ENCODE peak calls at places on chromosome 13, in eight cellular contexts. One of them, this sample, is unnamed.

GRCh38 chr13:110509478-110509926 is 52.0 kb downstream of the RAB20 start:
- DNase-seq in dorsolateral prefrontal cortex: no peak
- DNase-seq in cardiac fibroblast: no peak
- DNase-seq in CD8-positive, alpha-beta T cell: no peak
- DNase-seq in Caco-2: no peak
- DNase-seq in HL-60: no peak
- DNase-seq in Peyer's patch: no peak
- DNase-seq in ovary: no peak
- DNase-seq in this sample: no peak

GRCh38 chr13:23510544-23510916 is 59.7 kb upstream of the TNFRSF19 start:
- DNase-seq in Caco-2: no peak
- DNase-seq in dorsolateral prefrontal cortex: no peak
- DNase-seq in ovary: no peak
- DNase-seq in cardiac fibroblast: peak
- DNase-seq in CD8-positive, alpha-beta T cell: no peak
- DNase-seq in HL-60: no peak
- DNase-seq in Peyer's patch: no peak
- DNase-seq in this sample: peak

GRCh38 chr13:40522234-40522633 is 144.2 kb downstream of the FOXO1 start:
- DNase-seq in HL-60: no peak
- DNase-seq in cardiac fibroblast: no peak
- DNase-seq in CD8-positive, alpha-beta T cell: no peak
- DNase-seq in Peyer's patch: no peak
- DNase-seq in dorsolateral prefrontal cortex: no peak
- DNase-seq in Caco-2: no peak
- DNase-seq in ovary: no peak
- DNase-seq in this sample: no peak

GRCh38 chr13:109602356-109602755 is 184.0 kb downstream of the IRS2 start:
- DNase-seq in CD8-positive, alpha-beta T cell: no peak
- DNase-seq in dorsolateral prefrontal cortex: no peak
- DNase-seq in Caco-2: no peak
- DNase-seq in cardiac fibroblast: no peak
- DNase-seq in Peyer's patch: no peak
- DNase-seq in ovary: no peak
- DNase-seq in HL-60: no peak
- DNase-seq in this sample: peak

GRCh38 chr13:79811170-79811569 is 330.2 kb downstream of the NDFIP2 start:
- DNase-seq in CD8-positive, alpha-beta T cell: no peak
- DNase-seq in ovary: no peak
- DNase-seq in Caco-2: no peak
- DNase-seq in dorsolateral prefrontal cortex: no peak
- DNase-seq in Peyer's patch: no peak
- DNase-seq in HL-60: no peak
- DNase-seq in cardiac fibroblast: no peak
- DNase-seq in this sample: no peak

GRCh38 chr13:46660859-46661258 is 107.9 kb downstream of the LRCH1 start:
- DNase-seq in Peyer's patch: no peak
- DNase-seq in HL-60: no peak
- DNase-seq in CD8-positive, alpha-beta T cell: no peak
- DNase-seq in ovary: no peak
- DNase-seq in Caco-2: no peak
- DNase-seq in cardiac fibroblast: no peak
- DNase-seq in dorsolateral prefrontal cortex: no peak
- DNase-seq in this sample: no peak

GRCh38 chr13:113413898-113414282 is 39.4 kb downstream of the ADPRHL1 start:
- DNase-seq in ovary: no peak
- DNase-seq in Caco-2: no peak
- DNase-seq in dorsolateral prefrontal cortex: no peak
- DNase-seq in HL-60: no peak
- DNase-seq in CD8-positive, alpha-beta T cell: no peak
- DNase-seq in cardiac fibroblast: peak
- DNase-seq in Peyer's patch: no peak
- DNase-seq in this sample: no peak

GRCh38 chr13:99256709-99257108 is 1.5 kb downstream of the GPR18 start:
- DNase-seq in dorsolateral prefrontal cortex: no peak
- DNase-seq in Peyer's patch: no peak
- DNase-seq in cardiac fibroblast: peak
- DNase-seq in ovary: no peak
- DNase-seq in CD8-positive, alpha-beta T cell: no peak
- DNase-seq in Caco-2: no peak
- DNase-seq in HL-60: peak
- DNase-seq in this sample: no peak

GRCh38 chr13:70178346-70178745 is 70.1 kb upstream of the KLHL1 start:
- DNase-seq in dorsolateral prefrontal cortex: no peak
- DNase-seq in cardiac fibroblast: no peak
- DNase-seq in HL-60: no peak
- DNase-seq in Caco-2: no peak
- DNase-seq in CD8-positive, alpha-beta T cell: no peak
- DNase-seq in ovary: no peak
- DNase-seq in Peyer's patch: no peak
- DNase-seq in this sample: no peak

GRCh38 chr13:59459972-59460371 is 703.8 kb downstream of the DIAPH3 start:
- DNase-seq in HL-60: no peak
- DNase-seq in Caco-2: no peak
- DNase-seq in ovary: no peak
- DNase-seq in dorsolateral prefrontal cortex: no peak
- DNase-seq in Peyer's patch: no peak
- DNase-seq in CD8-positive, alpha-beta T cell: no peak
- DNase-seq in cardiac fibroblast: peak
- DNase-seq in this sample: no peak
- TF ChIP-seq CTCF in HL-60: no peak
- TF ChIP-seq CTCF in Caco-2: no peak
- TF ChIP-seq CTCF in ovary: no peak
- TF ChIP-seq CTCF in dorsolateral prefrontal cortex: no peak
- TF ChIP-seq CTCF in Peyer's patch: no peak
- TF ChIP-seq CTCF in CD8-positive, alpha-beta T cell: no peak
- TF ChIP-seq CTCF in cardiac fibroblast: no peak
- TF ChIP-seq CTCF in this sample: no peak

GRCh38 chr13:47813683-47814082 is 187.4 kb downstream of the SUCLA2 start:
- DNase-seq in ovary: no peak
- DNase-seq in CD8-positive, alpha-beta T cell: no peak
- DNase-seq in Caco-2: no peak
- DNase-seq in cardiac fibroblast: no peak
- DNase-seq in Peyer's patch: no peak
- DNase-seq in dorsolateral prefrontal cortex: no peak
- DNase-seq in HL-60: no peak
- DNase-seq in this sample: no peak

GRCh38 chr13:47809411-47809810 is 191.7 kb downstream of the SUCLA2 start:
- DNase-seq in Peyer's patch: no peak
- DNase-seq in CD8-positive, alpha-beta T cell: no peak
- DNase-seq in dorsolateral prefrontal cortex: no peak
- DNase-seq in Caco-2: peak
- DNase-seq in ovary: no peak
- DNase-seq in cardiac fibroblast: no peak
- DNase-seq in HL-60: no peak
- DNase-seq in this sample: no peak
- TF ChIP-seq CTCF in Peyer's patch: no peak
- TF ChIP-seq CTCF in CD8-positive, alpha-beta T cell: no peak
- TF ChIP-seq CTCF in dorsolateral prefrontal cortex: no peak
- TF ChIP-seq CTCF in Caco-2: no peak
- TF ChIP-seq CTCF in ovary: no peak
- TF ChIP-seq CTCF in cardiac fibroblast: no peak
- TF ChIP-seq CTCF in HL-60: no peak
- TF ChIP-seq CTCF in this sample: no peak

DNA sequence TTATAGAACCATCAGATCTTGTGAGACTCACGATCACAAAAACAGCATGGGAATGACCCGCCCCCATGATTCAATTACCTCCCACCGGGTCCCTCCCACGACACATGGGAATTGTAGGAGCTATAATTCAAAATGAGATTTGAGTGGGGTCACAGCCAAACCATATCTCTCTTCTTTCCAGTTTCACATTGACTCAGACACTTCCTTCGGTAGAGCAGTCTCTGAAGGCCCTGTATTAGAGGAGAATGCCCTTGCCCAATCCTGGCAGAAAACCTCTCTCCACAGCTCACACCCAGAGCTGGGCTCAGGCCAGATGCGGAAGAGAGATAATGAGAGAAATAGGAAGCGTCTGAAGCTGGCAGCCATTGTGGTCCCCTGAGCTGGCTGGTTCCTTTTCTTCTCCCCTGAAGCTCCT is 72.4 kb upstream of the CLDN10 start:
- DNase-seq in ovary: no peak
- DNase-seq in HL-60: peak
- DNase-seq in CD8-positive, alpha-beta T cell: no peak
- DNase-seq in dorsolateral prefrontal cortex: no peak
- DNase-seq in cardiac fibroblast: no peak
- DNase-seq in Caco-2: no peak
- DNase-seq in Peyer's patch: no peak
- DNase-seq in this sample: peak
- TF ChIP-seq CTCF in ovary: no peak
- TF ChIP-seq CTCF in HL-60: no peak
- TF ChIP-seq CTCF in CD8-positive, alpha-beta T cell: no peak
- TF ChIP-seq CTCF in dorsolateral prefrontal cortex: no peak
- TF ChIP-seq CTCF in cardiac fibroblast: no peak
- TF ChIP-seq CTCF in Caco-2: no peak
- TF ChIP-seq CTCF in Peyer's patch: no peak
- TF ChIP-seq CTCF in this sample: no peak

GRCh38 chr13:103287659-103288058 is 221.4 kb upstream of the SLC10A2 start:
- DNase-seq in ovary: no peak
- DNase-seq in CD8-positive, alpha-beta T cell: no peak
- DNase-seq in Peyer's patch: no peak
- DNase-seq in cardiac fibroblast: peak
- DNase-seq in Caco-2: no peak
- DNase-seq in HL-60: no peak
- DNase-seq in dorsolateral prefrontal cortex: no peak
- DNase-seq in this sample: no peak

GRCh38 chr13:103277959-103278673 is 211.9 kb upstream of the SLC10A2 start:
- DNase-seq in HL-60: no peak
- DNase-seq in Caco-2: no peak
- DNase-seq in CD8-positive, alpha-beta T cell: no peak
- DNase-seq in Peyer's patch: no peak
- DNase-seq in cardiac fibroblast: no peak
- DNase-seq in dorsolateral prefrontal cortex: no peak
- DNase-seq in ovary: no peak
- DNase-seq in this sample: no peak

GRCh38 chr13:103288114-103288513 is 221.9 kb upstream of the SLC10A2 start:
- DNase-seq in HL-60: no peak
- DNase-seq in Peyer's patch: no peak
- DNase-seq in cardiac fibroblast: peak
- DNase-seq in ovary: no peak
- DNase-seq in CD8-positive, alpha-beta T cell: no peak
- DNase-seq in dorsolateral prefrontal cortex: no peak
- DNase-seq in Caco-2: no peak
- DNase-seq in this sample: no peak

GRCh38 chr13:103283451-103283820 is 217.2 kb upstream of the SLC10A2 start:
- DNase-seq in dorsolateral prefrontal cortex: no peak
- DNase-seq in Caco-2: no peak
- DNase-seq in Peyer's patch: no peak
- DNase-seq in CD8-positive, alpha-beta T cell: no peak
- DNase-seq in HL-60: no peak
- DNase-seq in cardiac fibroblast: no peak
- DNase-seq in ovary: no peak
- DNase-seq in this sample: no peak

DNA sequence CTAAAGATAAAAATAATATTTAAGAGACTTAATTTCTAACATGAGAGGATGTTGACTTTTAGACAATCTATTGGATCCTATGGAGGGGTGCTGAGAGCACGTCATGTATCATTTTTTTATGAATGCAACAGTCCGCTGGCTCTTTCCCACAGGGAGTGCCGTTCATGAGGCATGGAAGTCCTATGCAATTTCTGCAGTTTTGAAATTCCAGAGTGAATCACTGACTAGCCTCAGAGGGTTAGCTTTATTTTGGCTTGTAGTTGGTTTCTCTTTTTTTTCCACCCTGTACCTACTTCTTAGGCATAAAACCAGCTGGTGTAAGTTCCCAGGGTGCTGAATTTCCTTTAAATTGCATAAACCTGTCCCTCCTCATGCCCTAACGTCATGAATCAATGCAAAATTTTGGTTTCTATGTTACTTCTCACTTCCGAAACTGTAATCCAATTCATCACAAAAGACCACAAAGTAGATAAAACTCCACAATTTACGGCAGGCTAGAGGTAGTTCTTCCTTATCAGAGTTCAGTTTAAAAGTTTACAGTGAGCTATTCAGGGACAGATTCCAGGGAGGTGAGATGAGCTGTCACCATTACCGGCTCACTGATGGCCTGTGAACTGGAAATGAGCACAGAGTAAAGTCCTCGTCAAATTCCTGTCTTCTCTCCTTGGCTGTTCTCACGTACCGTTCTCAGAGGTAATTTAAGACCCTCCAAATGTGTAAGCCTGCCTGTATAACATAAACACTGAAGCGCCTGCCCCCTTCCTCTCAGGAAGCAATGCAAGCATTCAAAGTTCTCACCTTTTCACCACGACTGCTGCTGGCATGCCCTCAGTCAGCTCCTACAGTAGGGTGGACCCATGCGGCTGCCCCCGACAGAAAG is 216.6 kb upstream of the SLC10A2 start:
- DNase-seq in Caco-2: no peak
- DNase-seq in cardiac fibroblast: peak
- DNase-seq in dorsolateral prefrontal cortex: no peak
- DNase-seq in HL-60: no peak
- DNase-seq in CD8-positive, alpha-beta T cell: no peak
- DNase-seq in Peyer's patch: no peak
- DNase-seq in ovary: no peak
- DNase-seq in this sample: peak
- TF ChIP-seq CTCF in Caco-2: no peak
- TF ChIP-seq CTCF in cardiac fibroblast: no peak
- TF ChIP-seq CTCF in dorsolateral prefrontal cortex: no peak
- TF ChIP-seq CTCF in HL-60: no peak
- TF ChIP-seq CTCF in CD8-positive, alpha-beta T cell: no peak
- TF ChIP-seq CTCF in Peyer's patch: no peak
- TF ChIP-seq CTCF in ovary: no peak
- TF ChIP-seq CTCF in this sample: no peak

GRCh38 chr13:44989071-44989889 is at the start of the genes GPALPP1 and NUFIP1:
- DNase-seq in CD8-positive, alpha-beta T cell: peak
- DNase-seq in Peyer's patch: peak
- DNase-seq in ovary: peak
- DNase-seq in dorsolateral prefrontal cortex: peak
- DNase-seq in cardiac fibroblast: peak
- DNase-seq in HL-60: peak
- DNase-seq in Caco-2: peak
- DNase-seq in this sample: peak
- TF ChIP-seq CTCF in CD8-positive, alpha-beta T cell: no peak
- TF ChIP-seq CTCF in Peyer's patch: no peak
- TF ChIP-seq CTCF in ovary: no peak
- TF ChIP-seq CTCF in dorsolateral prefrontal cortex: peak
- TF ChIP-seq CTCF in cardiac fibroblast: no peak
- TF ChIP-seq CTCF in HL-60: no peak
- TF ChIP-seq CTCF in Caco-2: no peak
- TF ChIP-seq CTCF in this sample: peak

GRCh38 chr13:60329221-60329983 is 67.6 kb upstream of the TDRD3 start:
- DNase-seq in HL-60: peak
- DNase-seq in cardiac fibroblast: peak
- DNase-seq in CD8-positive, alpha-beta T cell: no peak
- DNase-seq in Caco-2: peak
- DNase-seq in dorsolateral prefrontal cortex: no peak
- DNase-seq in Peyer's patch: no peak
- DNase-seq in ovary: no peak
- DNase-seq in this sample: peak
- TF ChIP-seq CTCF in HL-60: peak
- TF ChIP-seq CTCF in cardiac fibroblast: peak
- TF ChIP-seq CTCF in CD8-positive, alpha-beta T cell: no peak
- TF ChIP-seq CTCF in Caco-2: peak
- TF ChIP-seq CTCF in dorsolateral prefrontal cortex: no peak
- TF ChIP-seq CTCF in Peyer's patch: no peak
- TF ChIP-seq CTCF in ovary: no peak
- TF ChIP-seq CTCF in this sample: peak